ENCODE peak calls at places on chromosomes 1 and 21, in nine cellular contexts. F is ELF-1, I is NCI-H1048, L is SK-N-SH, X is ovary, N is astrocyte, W is fibroblast of mammary gland, P is astrocyte of the spinal cord, D is T47D. E is an unnamed sample.

GRCh38 chr1:41525891-41526587 is 41.6 kb upstream of the EDN2 start:
- DNase-seq in F (no peak), I (no peak), L (no peak), X (no peak), N (no peak), W (no peak), P (no peak), D (no peak), E (no peak)

GRCh38 chr1:110148961-110149360 is 1.3 kb upstream of the SLC6A17 start:
- DNase-seq in F (no peak), I (no peak), L (no peak), X (no peak), N (no peak), W (peak), P (no peak), D (peak), E (no peak)

GRCh38 chr21:41726970-41727783 is 39.7 kb downstream of the RIPK4 start:
- DNase-seq in F (peak), I (no peak), L (no peak), X (no peak), N (peak), W (peak), P (peak), D (peak), E (no peak)

GRCh38 chr21:32316363-32317215 is 17.9 kb downstream of the MRAP start:
- DNase-seq in F (no peak), I (no peak), L (no peak), X (no peak), N (no peak), W (no peak), P (no peak), D (no peak), E (no peak)

GRCh38 chr1:59290173-59290954 is 6.5 kb upstream of the FGGY start:
- DNase-seq in F (peak), I (no peak), L (peak), X (no peak), N (peak), W (peak), P (peak), D (peak), E (no peak)

GRCh38 chr1:204640578-204640977 is 45.0 kb downstream of the LRRN2 start:
- DNase-seq in F (no peak), I (no peak), L (no peak), X (no peak), N (no peak), W (no peak), P (no peak), D (no peak), E (no peak)

GRCh38 chr1:200954434-200954833 is 59.7 kb downstream of the INAVA start:
- DNase-seq in F (no peak), I (no peak), L (no peak), X (no peak), N (no peak), W (no peak), P (no peak), D (no peak), E (no peak)

GRCh38 chr1:8456306-8456912 is 138.5 kb downstream of the SLC45A1 start:
- DNase-seq in F (no peak), I (no peak), L (no peak), X (no peak), N (peak), W (peak), P (peak), D (no peak), E (no peak)

GRCh38 chr1:117189109-117189437 is 21.7 kb downstream of the VTCN1 start:
- DNase-seq in F (no peak), I (no peak), L (no peak), X (no peak), N (no peak), W (no peak), P (no peak), D (no peak), E (no peak)

GRCh38 chr1:25094995-25095394 is 137.3 kb downstream of the SYF2 start:
- DNase-seq in F (no peak), I (no peak), L (no peak), X (no peak), N (no peak), W (no peak), P (no peak), D (no peak), E (no peak)

GRCh38 chr1:164635074-164635783 is 76.2 kb downstream of the PBX1 start:
- DNase-seq in F (no peak), I (no peak), L (no peak), X (no peak), N (no peak), W (no peak), P (no peak), D (no peak), E (peak)

GRCh38 chr1:42931911-42932422 is 26.7 kb downstream of the SLC2A1 start:
- DNase-seq in F (peak), I (no peak), L (no peak), X (no peak), N (no peak), W (no peak), P (no peak), D (peak), E (no peak)

GRCh38 chr1:28144203-28145135 is 32.0 kb downstream of the PTAFR start:
- DNase-seq in F (no peak), I (no peak), L (no peak), X (no peak), N (peak), W (peak), P (peak), D (no peak), E (no peak)

GRCh38 chr1:221515496-221515895 is 226.4 kb downstream of the DUSP10 start:
- DNase-seq in F (no peak), I (no peak), L (no peak), X (no peak), N (no peak), W (no peak), P (no peak), D (no peak), E (no peak)

GRCh38 chr1:115680730-115681111 is 39.0 kb downstream of the VANGL1 start:
- DNase-seq in F (no peak), I (no peak), L (no peak), X (no peak), N (no peak), W (no peak), P (no peak), D (no peak), E (no peak)

GRCh38 chr1:212218911-212219310 is 66.3 kb upstream of the PPP2R5A start:
- DNase-seq in F (no peak), I (no peak), L (no peak), X (no peak), N (peak), W (peak), P (peak), D (no peak), E (peak)